ENCODE peak calls at places on chromosomes 3 and 15, in seven cellular contexts. Q is WERI-Rb-1; Z is WTC11; H is AG04450; M is activated CD8-positive, alpha-beta T cell treated with anti-CD3 and anti-CD28 coated beads for 36 hours; P is tibial artery; J is fibroblast of villous mesenchyme. F is an unnamed sample.

GRCh38 chr15:61008915-61009314 is 220.2 kb downstream of the RORA start:
- DNase-seq in P (no peak), Z (no peak), Q (no peak), H (no peak), J (no peak), M (no peak), F (no peak)

GRCh38 chr15:89303986-89304385 is 30.6 kb downstream of the POLG start:
- DNase-seq in Z (no peak), H (no peak), M (no peak), J (no peak), P (no peak), Q (no peak), F (no peak)

GRCh38 chr15:38541046-38541445 is 23.6 kb downstream of the RASGRP1 start:
- DNase-seq in H (no peak), M (no peak), P (no peak), Z (no peak), J (no peak), Q (no peak), F (no peak)

GRCh38 chr15:61390138-61390537 is 161.0 kb upstream of the RORA start:
- DNase-seq in Q (no peak), M (no peak), H (no peak), J (peak), P (no peak), Z (no peak), F (no peak)

GRCh38 chr15:77636209-77636608 is 3.5 kb upstream of the LINGO1 start:
- DNase-seq in J (no peak), Z (no peak), P (no peak), H (no peak), M (no peak), Q (no peak), F (no peak)

GRCh38 chr3:44554626-44555592 is at the start of gene ZKSCAN7:
- DNase-seq in H (no peak), M (peak), J (peak), Q (peak), P (peak), Z (peak), F (peak)

GRCh38 chr15:75178171-75178937 is 23.3 kb upstream of the C15orf39 start:
- DNase-seq in J (peak), M (peak), Q (no peak), H (no peak), P (peak), Z (peak), F (no peak)

GRCh38 chr15:96969892-96970710 is 639.6 kb downstream of the NR2F2 start:
- DNase-seq in P (no peak), M (no peak), Z (no peak), H (no peak), Q (no peak), J (no peak), F (no peak)

GRCh38 chr3:181239456-181239855 is 249.9 kb upstream of the DNAJC19 start:
- DNase-seq in Z (no peak), M (no peak), Q (no peak), J (no peak), P (no peak), H (no peak), F (no peak)

GRCh38 chr3:42080452-42080872 is 10.7 kb upstream of the TRAK1 start:
- DNase-seq in J (peak), Q (no peak), M (peak), Z (no peak), H (no peak), P (no peak), F (no peak)

GRCh38 chr3:126493731-126494130 is 18.0 kb upstream of the ZXDC start:
- DNase-seq in Q (peak), P (no peak), M (peak), J (no peak), Z (no peak), H (no peak), F (no peak)

GRCh38 chr3:104536715-104537114 is 830.0 kb upstream of the ALCAM start:
- DNase-seq in H (no peak), J (no peak), M (no peak), Q (no peak), P (no peak), Z (no peak), F (no peak)

GRCh38 chr3:138359549-138360271 is 11.3 kb downstream of the MRAS start:
- DNase-seq in M (no peak), Q (no peak), H (no peak), Z (no peak), J (no peak), P (peak), F (no peak)

GRCh38 chr3:117193390-117193789 is 483.8 kb downstream of the TUSC7 start:
- DNase-seq in Z (no peak), H (no peak), J (peak), Q (no peak), M (no peak), P (no peak), F (no peak)

GRCh38 chr3:96619475-96619874 is 194.9 kb upstream of the EPHA6 start:
- DNase-seq in P (no peak), Z (no peak), H (no peak), M (peak), Q (no peak), J (no peak), F (no peak)

GRCh38 chr3:11660242-11660641 is 16.5 kb upstream of the VGLL4 start:
- DNase-seq in M (no peak), H (no peak), Q (no peak), Z (no peak), J (no peak), P (no peak), F (no peak)

GRCh38 chr15:92069308-92070244 is 216.1 kb downstream of the SLCO3A1 start:
- DNase-seq in J (peak), Q (no peak), Z (no peak), M (peak), P (peak), H (peak), F (no peak)

GRCh38 chr15:69820819-69821218 is 276.9 kb downstream of the TLE3 start:
- DNase-seq in M (no peak), J (no peak), Q (no peak), P (no peak), Z (peak), H (no peak), F (no peak)

GRCh38 chr15:77483426-77483825 is 62.7 kb downstream of the HMG20A start:
- DNase-seq in M (no peak), H (no peak), Q (no peak), Z (no peak), P (no peak), J (no peak), F (no peak)

GRCh38 chr3:20110826-20111225 is 70.6 kb downstream of the KAT2B start:
- DNase-seq in J (no peak), P (no peak), M (no peak), Q (no peak), H (no peak), Z (no peak), F (no peak)

GRCh38 chr15:29571728-29572454 is 250.4 kb downstream of the TJP1 start:
- DNase-seq in Z (no peak), M (no peak), P (no peak), J (no peak), H (no peak), Q (no peak), F (no peak)

GRCh38 chr3:140910860-140911259 is 30.8 kb upstream of the SLC25A36 start:
- DNase-seq in M (peak), H (no peak), P (no peak), Z (no peak), J (no peak), Q (no peak), F (peak)

GRCh38 chr15:41001524-41001923 is 48.3 kb downstream of the CHAC1 start:
- DNase-seq in Z (no peak), Q (no peak), J (peak), P (no peak), H (no peak), M (no peak), F (no peak)

GRCh38 chr3:52196977-52197376 is 983 bp upstream of the ALAS1 start:
- DNase-seq in M (no peak), Z (no peak), H (no peak), J (no peak), Q (no peak), P (no peak), F (no peak)

GRCh38 chr3:150610785-150611184 is 7.7 kb downstream of the SELENOT start:
- DNase-seq in M (no peak), Q (no peak), J (peak), Z (no peak), H (no peak), P (no peak), F (no peak)

GRCh38 chr3:49171119-49171774 is at the start of gene KLHDC8B:
- DNase-seq in J (peak), Q (peak), H (peak), Z (peak), M (peak), P (peak), F (peak)

GRCh38 chr3:169695051-169695450 is 31.5 kb upstream of the MECOM start:
- DNase-seq in Z (no peak), P (no peak), M (no peak), Q (no peak), H (no peak), J (no peak), F (no peak)

GRCh38 chr15:85825118-85825517 is 30.4 kb upstream of the KLHL25 start:
- DNase-seq in Z (no peak), P (no peak), J (no peak), Q (no peak), M (no peak), H (no peak), F (no peak)
- TF ChIP-seq CTCF in Z (no peak), P (no peak), J (no peak), Q (no peak), M (no peak), H (no peak), F (no peak)

GRCh38 chr15:99369250-99369649 is 118.0 kb downstream of the LRRC28 start:
- DNase-seq in H (no peak), P (no peak), Z (no peak), J (no peak), M (peak), Q (no peak), F (no peak)

GRCh38 chr15:99366013-99366412 is 114.7 kb downstream of the LRRC28 start:
- DNase-seq in P (no peak), Q (no peak), M (no peak), Z (no peak), H (no peak), J (no peak), F (no peak)

GRCh38 chr15:99368743-99369142 is 117.5 kb downstream of the LRRC28 start:
- DNase-seq in Q (no peak), P (no peak), H (no peak), Z (no peak), M (no peak), J (no peak), F (no peak)

DNA sequence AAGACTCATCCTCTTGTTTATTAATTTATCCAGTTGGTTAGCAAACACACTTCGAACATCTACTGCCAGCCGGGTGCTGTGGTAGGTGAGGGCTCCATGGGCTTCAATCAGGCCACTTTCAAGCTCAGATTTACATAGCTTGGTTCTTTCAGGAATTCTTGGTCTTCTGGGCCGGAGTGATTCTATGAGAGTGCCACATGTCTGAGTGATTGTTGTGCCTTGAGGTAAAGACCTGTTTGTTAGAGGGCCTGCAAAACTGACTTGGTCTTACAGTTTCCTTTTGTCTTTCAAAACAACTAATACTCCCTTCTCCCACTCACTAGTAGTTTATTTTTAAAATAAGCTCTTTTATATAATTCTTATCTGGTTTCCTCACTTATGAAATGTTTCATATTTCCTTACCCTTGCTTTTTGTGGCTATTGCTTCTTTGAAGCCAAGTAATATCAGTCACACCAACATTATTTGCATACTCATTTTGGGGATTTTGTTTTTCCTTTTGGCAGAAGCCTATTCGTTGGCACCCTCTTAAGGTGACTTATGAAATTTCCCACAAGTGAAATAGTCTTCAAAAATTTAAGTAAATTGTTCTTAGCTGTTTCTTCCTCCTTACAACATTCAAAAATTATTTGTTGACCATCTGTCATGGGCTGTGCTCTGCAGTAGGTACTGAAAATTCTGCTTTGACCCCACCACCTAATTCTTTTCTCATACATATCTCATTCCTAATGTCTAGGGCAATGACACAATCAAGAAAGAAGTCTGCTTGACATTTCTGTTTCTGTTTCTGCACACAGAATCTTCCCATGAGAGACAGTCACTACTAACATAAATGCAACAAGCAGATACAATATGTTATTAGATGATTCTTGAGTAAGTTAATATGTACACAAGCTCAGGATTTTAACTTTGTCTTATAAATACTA is 120.2 kb downstream of the LRRC28 start:
- DNase-seq in H (no peak), Z (no peak), J (peak), Q (no peak), P (no peak), M (peak), F (no peak)
- TF ChIP-seq CTCF in H (no peak), Z (no peak), J (no peak), Q (no peak), P (no peak), M (no peak), F (no peak)

GRCh38 chr3:159559771-159560170 is 428.9 kb upstream of the IL12A start:
- DNase-seq in P (no peak), H (no peak), Q (no peak), M (no peak), J (no peak), Z (no peak), F (no peak)

GRCh38 chr3:159560214-159561004 is 428.2 kb upstream of the IL12A start:
- DNase-seq in M (no peak), H (no peak), Z (peak), P (no peak), J (no peak), Q (no peak), F (no peak)

DNA sequence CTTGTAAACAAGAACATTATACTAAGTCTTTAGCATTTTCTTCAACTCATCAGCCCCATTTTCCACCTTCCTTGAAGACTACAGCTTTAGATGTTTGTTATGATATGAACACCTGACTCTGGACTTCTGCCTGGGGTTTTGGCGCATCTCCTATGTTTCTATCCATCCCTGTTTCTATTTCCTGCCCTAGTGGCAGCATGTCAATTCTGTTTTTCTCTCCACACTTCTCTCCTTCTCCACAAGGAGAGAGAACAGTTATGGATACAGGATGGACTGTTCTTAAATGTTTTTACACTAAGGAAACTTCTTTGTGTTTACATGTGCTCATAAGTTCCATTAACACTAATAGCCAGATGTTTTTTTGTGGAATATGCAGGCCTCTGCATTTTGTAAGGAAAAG is 423.3 kb upstream of the IL12A start:
- DNase-seq in P (no peak), J (no peak), Z (no peak), M (no peak), H (no peak), Q (no peak), F (no peak)
- TF ChIP-seq CTCF in P (no peak), J (no peak), Z (no peak), M (no peak), H (no peak), Q (no peak), F (no peak)

GRCh38 chr3:147513785-147514184 is 104.6 kb downstream of the ZIC1 start:
- DNase-seq in J (no peak), P (no peak), M (no peak), Q (peak), H (no peak), Z (peak), F (no peak)
- TF ChIP-seq CTCF in J (no peak), P (no peak), M (no peak), Q (no peak), H (no peak), Z (no peak), F (no peak)

DNA sequence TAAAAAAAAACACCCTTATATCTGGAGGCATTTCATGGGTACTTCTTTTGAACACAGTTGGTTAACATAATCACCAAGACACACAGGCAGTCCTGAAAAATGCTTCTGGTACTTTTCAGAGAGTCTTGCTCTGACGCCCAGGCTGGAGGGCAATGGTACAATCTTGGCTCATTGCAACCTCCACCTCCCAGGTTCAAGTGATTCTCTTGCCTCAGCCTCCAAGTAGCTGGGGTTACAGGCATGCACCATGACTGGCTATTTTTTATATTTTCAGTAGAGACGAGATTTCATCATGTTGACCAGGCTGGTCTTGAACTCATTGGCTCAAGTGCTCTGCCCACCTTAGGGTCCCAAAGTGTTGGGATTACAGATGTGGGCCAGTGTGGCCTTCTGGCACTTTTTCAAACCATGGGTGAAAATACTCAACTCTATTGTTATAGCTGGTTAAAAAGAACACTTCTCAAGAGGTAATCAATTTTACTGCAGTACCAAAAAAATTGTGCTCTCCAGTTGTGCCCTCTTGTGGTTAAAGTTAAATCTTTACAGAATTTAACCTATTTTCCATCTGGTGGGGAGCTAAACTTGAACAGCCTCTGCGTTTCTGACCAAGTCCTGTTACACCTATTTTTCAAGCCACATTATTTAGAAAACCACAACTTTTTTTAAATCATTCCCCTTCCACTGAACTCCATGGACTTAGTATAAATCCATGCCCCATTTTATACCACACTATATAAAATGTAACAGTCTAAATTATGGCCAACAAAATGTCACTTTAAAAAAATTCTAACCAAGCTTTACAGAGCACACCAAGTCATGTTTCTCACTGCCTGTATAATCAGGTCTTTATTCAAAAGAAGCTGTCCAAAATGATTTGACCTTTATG is 1.2 kb upstream of the SNAPC5 start:
- DNase-seq in P (no peak), J (peak), Q (no peak), H (no peak), Z (no peak), M (no peak), F (no peak)
- TF ChIP-seq CTCF in P (peak), J (peak), Q (no peak), H (peak), Z (no peak), M (peak), F (peak)

GRCh38 chr3:36695769-36696137 is 68.6 kb downstream of the DCLK3 start:
- DNase-seq in M (no peak), Z (no peak), H (peak), J (peak), P (no peak), Q (no peak), F (no peak)

GRCh38 chr3:36698314-36698713 is 66.0 kb downstream of the DCLK3 start:
- DNase-seq in P (no peak), Z (no peak), H (no peak), Q (no peak), J (no peak), M (no peak), F (no peak)

GRCh38 chr3:36695113-36695768 is 69.1 kb downstream of the DCLK3 start:
- DNase-seq in Q (no peak), M (no peak), H (no peak), Z (no peak), P (no peak), J (no peak), F (no peak)

GRCh38 chr3:36696799-36697198 is 67.6 kb downstream of the DCLK3 start:
- DNase-seq in M (no peak), J (no peak), Z (no peak), H (no peak), Q (no peak), P (no peak), F (no peak)

GRCh38 chr3:36697397-36698001 is 66.9 kb downstream of the DCLK3 start:
- DNase-seq in Z (no peak), H (no peak), Q (peak), J (no peak), M (no peak), P (no peak), F (no peak)
- TF ChIP-seq CTCF in Z (no peak), H (no peak), Q (peak), J (no peak), M (no peak), P (no peak), F (no peak)

GRCh38 chr3:190225186-190225692 is 97.0 kb downstream of the CLDN1 start:
- DNase-seq in J (peak), Q (no peak), Z (no peak), M (no peak), H (no peak), P (no peak), F (no peak)
- TF ChIP-seq CTCF in J (peak), Q (no peak), Z (no peak), M (peak), H (peak), P (peak), F (peak)

GRCh38 chr3:10515884-10516495 is 10.6 kb upstream of the ATP2B2 start:
- DNase-seq in J (no peak), M (no peak), H (no peak), P (peak), Z (no peak), Q (no peak), F (no peak)
- TF ChIP-seq CTCF in J (no peak), M (no peak), H (no peak), P (no peak), Z (no peak), Q (peak), F (no peak)

GRCh38 chr15:80777836-80778620 is 1.1 kb upstream of the CEMIP start:
- DNase-seq in H (no peak), M (no peak), Q (no peak), Z (no peak), J (no peak), P (no peak), F (no peak)

GRCh38 chr15:80778621-80778963 is 578 bp upstream of the CEMIP start:
- DNase-seq in J (no peak), Z (no peak), Q (no peak), M (no peak), P (no peak), H (no peak), F (no peak)

GRCh38 chr15:80777137-80777536 is 2.0 kb upstream of the CEMIP start:
- DNase-seq in P (no peak), Q (no peak), H (peak), Z (no peak), M (no peak), J (peak), F (no peak)

GRCh38 chr15:80775340-80775739 is 3.8 kb upstream of the CEMIP start:
- DNase-seq in M (no peak), J (no peak), Z (no peak), H (no peak), P (no peak), Q (no peak), F (no peak)

GRCh38 chr15:80776420-80777045 is 2.6 kb upstream of the CEMIP start:
- DNase-seq in P (peak), Q (peak), H (peak), J (peak), Z (peak), M (peak), F (peak)
- TF ChIP-seq CTCF in P (peak), Q (peak), H (peak), J (peak), Z (peak), M (peak), F (peak)